ENCODE peak calls at places on chromosomes 5 and 9, in eight cellular contexts. One of them, this sample, is unnamed.

GRCh38 chr5:129361441-129362025 is 98.6 kb upstream of the ADAMTS19 start:
- DNase-seq in HepG2: no peak
- DNase-seq in CD8-positive, alpha-beta memory T cell: no peak
- DNase-seq in CD8-positive, alpha-beta T cell: no peak
- DNase-seq in transverse colon: no peak
- DNase-seq in MM.1S: peak; percentile 49
- DNase-seq in GM23248: peak; percentile 14
- DNase-seq in mammary epithelial cell: no peak
- DNase-seq in this sample: no peak

GRCh38 chr5:117623042-117623815 is 1048.6 kb upstream of the SEMA6A start:
- DNase-seq in HepG2: no peak
- DNase-seq in CD8-positive, alpha-beta memory T cell: no peak
- DNase-seq in CD8-positive, alpha-beta T cell: no peak
- DNase-seq in transverse colon: no peak
- DNase-seq in MM.1S: peak; percentile 93
- DNase-seq in GM23248: no peak
- DNase-seq in mammary epithelial cell: peak; percentile 5
- DNase-seq in this sample: no peak

GRCh38 chr5:179969110-179969509 is 61.4 kb upstream of the TBC1D9B start:
- DNase-seq in HepG2: no peak
- DNase-seq in CD8-positive, alpha-beta memory T cell: no peak
- DNase-seq in CD8-positive, alpha-beta T cell: no peak
- DNase-seq in transverse colon: peak; percentile 71
- DNase-seq in MM.1S: no peak
- DNase-seq in GM23248: no peak
- DNase-seq in mammary epithelial cell: no peak
- DNase-seq in this sample: no peak

GRCh38 chr9:113578877-113579269 is 115.3 kb downstream of the RGS3 start:
- DNase-seq in HepG2: no peak
- DNase-seq in CD8-positive, alpha-beta memory T cell: peak; percentile 79
- DNase-seq in CD8-positive, alpha-beta T cell: peak; percentile 90
- DNase-seq in transverse colon: peak; percentile 80
- DNase-seq in MM.1S: peak; percentile 95
- DNase-seq in GM23248: peak; percentile 96
- DNase-seq in mammary epithelial cell: peak; percentile 96
- DNase-seq in this sample: no peak

GRCh38 chr9:112750111-112750766 is at the start of gene SNX30:
- DNase-seq in HepG2: peak; percentile 79
- DNase-seq in CD8-positive, alpha-beta memory T cell: peak; percentile 77
- DNase-seq in CD8-positive, alpha-beta T cell: peak; percentile 80
- DNase-seq in transverse colon: peak; percentile 94
- DNase-seq in MM.1S: peak; percentile 85
- DNase-seq in GM23248: peak; percentile 93
- DNase-seq in mammary epithelial cell: peak; percentile 88
- DNase-seq in this sample: peak; percentile 87

GRCh38 chr5:103101079-103101732 is 18.7 kb downstream of the GIN1 start:
- DNase-seq in HepG2: peak; percentile 10
- DNase-seq in CD8-positive, alpha-beta memory T cell: no peak
- DNase-seq in CD8-positive, alpha-beta T cell: no peak
- DNase-seq in transverse colon: no peak
- DNase-seq in MM.1S: no peak
- DNase-seq in GM23248: no peak
- DNase-seq in mammary epithelial cell: no peak
- DNase-seq in this sample: no peak

GRCh38 chr9:133533878-133534277 is 626 bp upstream of the ADAMTSL2 start:
- DNase-seq in HepG2: no peak
- DNase-seq in CD8-positive, alpha-beta memory T cell: no peak
- DNase-seq in CD8-positive, alpha-beta T cell: no peak
- DNase-seq in transverse colon: no peak
- DNase-seq in MM.1S: no peak
- DNase-seq in GM23248: peak; percentile 23
- DNase-seq in mammary epithelial cell: no peak
- DNase-seq in this sample: no peak

GRCh38 chr9:34907044-34907443 is 51.0 kb upstream of the PHF24 start:
- DNase-seq in HepG2: no peak
- DNase-seq in CD8-positive, alpha-beta memory T cell: no peak
- DNase-seq in CD8-positive, alpha-beta T cell: no peak
- DNase-seq in transverse colon: no peak
- DNase-seq in MM.1S: no peak
- DNase-seq in GM23248: no peak
- DNase-seq in mammary epithelial cell: no peak
- DNase-seq in this sample: no peak

GRCh38 chr5:2991884-2992283 is 240.4 kb upstream of the IRX2 start:
- DNase-seq in HepG2: no peak
- DNase-seq in CD8-positive, alpha-beta memory T cell: no peak
- DNase-seq in CD8-positive, alpha-beta T cell: no peak
- DNase-seq in transverse colon: no peak
- DNase-seq in MM.1S: no peak
- DNase-seq in GM23248: no peak
- DNase-seq in mammary epithelial cell: no peak
- DNase-seq in this sample: no peak

GRCh38 chr5:177511181-177511580 is 1.6 kb upstream of the DOK3 start:
- DNase-seq in HepG2: no peak
- DNase-seq in CD8-positive, alpha-beta memory T cell: no peak
- DNase-seq in CD8-positive, alpha-beta T cell: no peak
- DNase-seq in transverse colon: no peak
- DNase-seq in MM.1S: no peak
- DNase-seq in GM23248: no peak
- DNase-seq in mammary epithelial cell: no peak
- DNase-seq in this sample: no peak

GRCh38 chr9:107465467-107466451 is 23.8 kb downstream of the KLF4 start:
- DNase-seq in HepG2: no peak
- DNase-seq in CD8-positive, alpha-beta memory T cell: no peak
- DNase-seq in CD8-positive, alpha-beta T cell: no peak
- DNase-seq in transverse colon: peak; percentile 75
- DNase-seq in MM.1S: peak; percentile 45
- DNase-seq in GM23248: peak; percentile 88
- DNase-seq in mammary epithelial cell: peak; percentile 50
- DNase-seq in this sample: peak; percentile 85

GRCh38 chr5:163649522-163649921 is 144.1 kb downstream of the MAT2B start:
- DNase-seq in HepG2: peak; percentile 20
- DNase-seq in CD8-positive, alpha-beta memory T cell: no peak
- DNase-seq in CD8-positive, alpha-beta T cell: no peak
- DNase-seq in transverse colon: no peak
- DNase-seq in MM.1S: no peak
- DNase-seq in GM23248: peak; percentile 2
- DNase-seq in mammary epithelial cell: peak; percentile 82
- DNase-seq in this sample: no peak

GRCh38 chr9:21527579-21527978 is 45.5 kb upstream of the IFNE start:
- DNase-seq in HepG2: no peak
- DNase-seq in CD8-positive, alpha-beta memory T cell: no peak
- DNase-seq in CD8-positive, alpha-beta T cell: no peak
- DNase-seq in transverse colon: no peak
- DNase-seq in MM.1S: no peak
- DNase-seq in GM23248: no peak
- DNase-seq in mammary epithelial cell: no peak
- DNase-seq in this sample: no peak

GRCh38 chr9:120643096-120643495 is 63.1 kb upstream of the CDK5RAP2 start:
- DNase-seq in HepG2: no peak
- DNase-seq in CD8-positive, alpha-beta memory T cell: no peak
- DNase-seq in CD8-positive, alpha-beta T cell: no peak
- DNase-seq in transverse colon: no peak
- DNase-seq in MM.1S: no peak
- DNase-seq in GM23248: no peak
- DNase-seq in mammary epithelial cell: no peak
- DNase-seq in this sample: no peak

GRCh38 chr9:37904647-37905505 is 949 bp upstream of the SLC25A51 start:
- DNase-seq in HepG2: no peak
- DNase-seq in CD8-positive, alpha-beta memory T cell: no peak
- DNase-seq in CD8-positive, alpha-beta T cell: no peak
- DNase-seq in transverse colon: no peak
- DNase-seq in MM.1S: peak; percentile 34
- DNase-seq in GM23248: peak; percentile 72
- DNase-seq in mammary epithelial cell: peak; percentile 24
- DNase-seq in this sample: peak; percentile 63

GRCh38 chr9:91714020-91714721 is 235.9 kb downstream of the ROR2 start:
- DNase-seq in HepG2: no peak
- DNase-seq in CD8-positive, alpha-beta memory T cell: peak; percentile 17
- DNase-seq in CD8-positive, alpha-beta T cell: no peak
- DNase-seq in transverse colon: peak; percentile 78
- DNase-seq in MM.1S: peak; percentile 44
- DNase-seq in GM23248: peak; percentile 73
- DNase-seq in mammary epithelial cell: peak; percentile 21
- DNase-seq in this sample: no peak

GRCh38 chr5:143180751-143181150 is 222.7 kb downstream of the NR3C1 start:
- DNase-seq in HepG2: no peak
- DNase-seq in CD8-positive, alpha-beta memory T cell: no peak
- DNase-seq in CD8-positive, alpha-beta T cell: no peak
- DNase-seq in transverse colon: no peak
- DNase-seq in MM.1S: no peak
- DNase-seq in GM23248: no peak
- DNase-seq in mammary epithelial cell: no peak
- DNase-seq in this sample: no peak

GRCh38 chr5:37248387-37248969 is 698 bp downstream of the CPLANE1 start:
- DNase-seq in HepG2: no peak
- DNase-seq in CD8-positive, alpha-beta memory T cell: no peak
- DNase-seq in CD8-positive, alpha-beta T cell: no peak
- DNase-seq in transverse colon: no peak
- DNase-seq in MM.1S: no peak
- DNase-seq in GM23248: peak; percentile 56
- DNase-seq in mammary epithelial cell: peak; percentile 5
- DNase-seq in this sample: no peak

GRCh38 chr9:123696476-123696875 is 233.4 kb downstream of the DENND1A start:
- DNase-seq in HepG2: no peak
- DNase-seq in CD8-positive, alpha-beta memory T cell: no peak
- DNase-seq in CD8-positive, alpha-beta T cell: no peak
- DNase-seq in transverse colon: no peak
- DNase-seq in MM.1S: no peak
- DNase-seq in GM23248: peak; percentile 33
- DNase-seq in mammary epithelial cell: no peak
- DNase-seq in this sample: no peak

GRCh38 chr9:93623736-93624135 is 47.4 kb downstream of the PHF2 start:
- DNase-seq in HepG2: no peak
- DNase-seq in CD8-positive, alpha-beta memory T cell: no peak
- DNase-seq in CD8-positive, alpha-beta T cell: no peak
- DNase-seq in transverse colon: no peak
- DNase-seq in MM.1S: no peak
- DNase-seq in GM23248: no peak
- DNase-seq in mammary epithelial cell: no peak
- DNase-seq in this sample: no peak

GRCh38 chr9:125851971-125852370 is 104.8 kb downstream of the PBX3 start:
- DNase-seq in HepG2: no peak
- DNase-seq in CD8-positive, alpha-beta memory T cell: no peak
- DNase-seq in CD8-positive, alpha-beta T cell: no peak
- DNase-seq in transverse colon: no peak
- DNase-seq in MM.1S: no peak
- DNase-seq in GM23248: no peak
- DNase-seq in mammary epithelial cell: no peak
- DNase-seq in this sample: no peak

GRCh38 chr9:132006657-132007370 is 72.9 kb downstream of the MED27 start:
- DNase-seq in HepG2: no peak
- DNase-seq in CD8-positive, alpha-beta memory T cell: no peak
- DNase-seq in CD8-positive, alpha-beta T cell: no peak
- DNase-seq in transverse colon: no peak
- DNase-seq in MM.1S: peak; percentile 63
- DNase-seq in GM23248: no peak
- DNase-seq in mammary epithelial cell: peak; percentile 80
- DNase-seq in this sample: no peak

GRCh38 chr5:1392801-1393565 is 48.1 kb upstream of the CLPTM1L start:
- DNase-seq in HepG2: no peak
- DNase-seq in CD8-positive, alpha-beta memory T cell: no peak
- DNase-seq in CD8-positive, alpha-beta T cell: no peak
- DNase-seq in transverse colon: no peak
- DNase-seq in MM.1S: no peak
- DNase-seq in GM23248: no peak
- DNase-seq in mammary epithelial cell: no peak
- DNase-seq in this sample: no peak

GRCh38 chr5:170195876-170196275 is 36.9 kb upstream of the C5orf58 start:
- DNase-seq in HepG2: no peak
- DNase-seq in CD8-positive, alpha-beta memory T cell: no peak
- DNase-seq in CD8-positive, alpha-beta T cell: no peak
- DNase-seq in transverse colon: no peak
- DNase-seq in MM.1S: no peak
- DNase-seq in GM23248: no peak
- DNase-seq in mammary epithelial cell: no peak
- DNase-seq in this sample: no peak

GRCh38 chr5:84518370-84518769 is 133.7 kb upstream of the EDIL3 start:
- DNase-seq in HepG2: no peak
- DNase-seq in CD8-positive, alpha-beta memory T cell: no peak
- DNase-seq in CD8-positive, alpha-beta T cell: no peak
- DNase-seq in transverse colon: no peak
- DNase-seq in MM.1S: no peak
- DNase-seq in GM23248: no peak
- DNase-seq in mammary epithelial cell: no peak
- DNase-seq in this sample: no peak

GRCh38 chr9:117705386-117705785 is 1.2 kb downstream of the TLR4 start:
- DNase-seq in HepG2: no peak
- DNase-seq in CD8-positive, alpha-beta memory T cell: no peak
- DNase-seq in CD8-positive, alpha-beta T cell: no peak
- DNase-seq in transverse colon: no peak
- DNase-seq in MM.1S: no peak
- DNase-seq in GM23248: no peak
- DNase-seq in mammary epithelial cell: no peak
- DNase-seq in this sample: no peak
- H3K4me3 ChIP-seq in HepG2: no peak overlapping the region
- H3K4me3 ChIP-seq in CD8-positive, alpha-beta memory T cell: no peak overlapping the region
- H3K4me3 ChIP-seq in CD8-positive, alpha-beta T cell: no peak overlapping the region
- H3K4me3 ChIP-seq in transverse colon: no peak overlapping the region
- H3K4me3 ChIP-seq in MM.1S: peak overlapping the region; percentile 56
- H3K4me3 ChIP-seq in GM23248: peak overlapping the region; percentile 70
- H3K4me3 ChIP-seq in mammary epithelial cell: no peak overlapping the region
- H3K4me3 ChIP-seq in this sample: peak overlapping the region; percentile 51

GRCh38 chr5:72951850-72952468 is 3.9 kb upstream of the FCHO2 start:
- DNase-seq in HepG2: no peak
- DNase-seq in CD8-positive, alpha-beta memory T cell: no peak
- DNase-seq in CD8-positive, alpha-beta T cell: no peak
- DNase-seq in transverse colon: peak; percentile 20
- DNase-seq in MM.1S: no peak
- DNase-seq in GM23248: peak; percentile 87
- DNase-seq in mammary epithelial cell: peak; percentile 81
- DNase-seq in this sample: no peak
- H3K4me3 ChIP-seq in HepG2: no peak overlapping the region
- H3K4me3 ChIP-seq in CD8-positive, alpha-beta memory T cell: no peak overlapping the region
- H3K4me3 ChIP-seq in CD8-positive, alpha-beta T cell: no peak overlapping the region
- H3K4me3 ChIP-seq in transverse colon: no peak overlapping the region
- H3K4me3 ChIP-seq in MM.1S: no peak overlapping the region
- H3K4me3 ChIP-seq in GM23248: peak overlapping the region; percentile 11
- H3K4me3 ChIP-seq in mammary epithelial cell: no peak overlapping the region
- H3K4me3 ChIP-seq in this sample: no peak overlapping the region

GRCh38 chr5:165370772-165371171 is 1865.4 kb downstream of the MAT2B start:
- DNase-seq in HepG2: no peak
- DNase-seq in CD8-positive, alpha-beta memory T cell: no peak
- DNase-seq in CD8-positive, alpha-beta T cell: no peak
- DNase-seq in transverse colon: no peak
- DNase-seq in MM.1S: no peak
- DNase-seq in GM23248: no peak
- DNase-seq in mammary epithelial cell: peak; percentile 16
- DNase-seq in this sample: no peak
- H3K4me3 ChIP-seq in HepG2: no peak overlapping the region
- H3K4me3 ChIP-seq in CD8-positive, alpha-beta memory T cell: no peak overlapping the region
- H3K4me3 ChIP-seq in CD8-positive, alpha-beta T cell: no peak overlapping the region
- H3K4me3 ChIP-seq in transverse colon: no peak overlapping the region
- H3K4me3 ChIP-seq in MM.1S: no peak overlapping the region
- H3K4me3 ChIP-seq in GM23248: no peak overlapping the region
- H3K4me3 ChIP-seq in mammary epithelial cell: no peak overlapping the region
- H3K4me3 ChIP-seq in this sample: no peak overlapping the region

DNA sequence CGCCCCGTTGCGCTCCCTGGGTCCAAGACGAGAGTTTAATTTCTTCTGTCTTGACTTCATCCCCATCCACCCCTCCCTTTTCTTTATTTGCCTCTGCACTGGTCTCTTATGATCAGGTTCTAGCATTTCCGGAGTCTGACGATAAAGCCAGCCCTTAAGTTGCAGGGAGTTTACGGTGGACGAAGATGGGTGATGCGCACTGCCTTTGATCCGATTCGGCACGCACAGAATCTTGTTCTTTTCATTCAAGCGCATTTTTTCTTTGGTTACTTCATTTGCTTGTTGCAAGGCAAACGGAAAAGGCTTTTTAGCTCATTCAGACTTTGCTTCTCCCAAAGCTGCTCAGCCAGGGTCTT is 490 bp upstream of the MCTP1 start:
- DNase-seq in HepG2: no peak
- DNase-seq in CD8-positive, alpha-beta memory T cell: no peak
- DNase-seq in CD8-positive, alpha-beta T cell: no peak
- DNase-seq in transverse colon: no peak
- DNase-seq in MM.1S: no peak
- DNase-seq in GM23248: no peak
- DNase-seq in mammary epithelial cell: peak; percentile 6
- DNase-seq in this sample: no peak
- H3K4me3 ChIP-seq in HepG2: no peak overlapping the region
- H3K4me3 ChIP-seq in CD8-positive, alpha-beta memory T cell: no peak overlapping the region
- H3K4me3 ChIP-seq in CD8-positive, alpha-beta T cell: no peak overlapping the region
- H3K4me3 ChIP-seq in transverse colon: no peak overlapping the region
- H3K4me3 ChIP-seq in MM.1S: peak overlapping the region; percentile 79
- H3K4me3 ChIP-seq in GM23248: peak overlapping the region; percentile 65
- H3K4me3 ChIP-seq in mammary epithelial cell: peak overlapping the region; percentile 62
- H3K4me3 ChIP-seq in this sample: peak overlapping the region; percentile 55